ENCODE peak calls at places on chromosomes 5 and 9, in four cellular contexts. One of them, this sample, is unnamed. For H3K36me3 and H3K27me3, the result is how much of the 10 kb centered on the place peaks cover.

GRCh38 chr5:60541980-60542379 is 158.0 kb downstream of the DEPDC1B start:
- DNase-seq in HCT116: no peak
- DNase-seq in GM23248: peak
- DNase-seq in stomach: no peak
- DNase-seq in this sample: no peak

GRCh38 chr9:13412323-13412722 is 132.8 kb upstream of the MPDZ start:
- DNase-seq in HCT116: no peak
- DNase-seq in GM23248: peak
- DNase-seq in stomach: no peak
- DNase-seq in this sample: no peak

GRCh38 chr9:92140074-92140753 is 25.0 kb upstream of the SPTLC1 start:
- DNase-seq in HCT116: peak
- DNase-seq in GM23248: peak
- DNase-seq in stomach: peak
- DNase-seq in this sample: peak

GRCh38 chr5:43332401-43332800 is 19.2 kb upstream of the HMGCS1 start:
- DNase-seq in HCT116: no peak
- DNase-seq in GM23248: peak
- DNase-seq in stomach: no peak
- DNase-seq in this sample: no peak

GRCh38 chr9:116395409-116396037 is 241.9 kb downstream of the PAPPA start:
- DNase-seq in HCT116: no peak
- DNase-seq in GM23248: no peak
- DNase-seq in stomach: no peak
- DNase-seq in this sample: no peak

GRCh38 chr5:168432903-168433302 is 53.4 kb upstream of the RARS1 start:
- DNase-seq in HCT116: no peak
- DNase-seq in GM23248: no peak
- DNase-seq in stomach: no peak
- DNase-seq in this sample: no peak

GRCh38 chr5:94361161-94361560 is 257.2 kb downstream of the KIAA0825 start:
- DNase-seq in HCT116: no peak
- DNase-seq in GM23248: peak
- DNase-seq in stomach: no peak
- DNase-seq in this sample: no peak

GRCh38 chr5:73826301-73826700 is 200.3 kb downstream of the ARHGEF28 start:
- DNase-seq in HCT116: no peak
- DNase-seq in GM23248: peak
- DNase-seq in stomach: no peak
- DNase-seq in this sample: no peak

GRCh38 chr5:17448877-17449276 is 49.2 kb upstream of the TAF11L2 start:
- DNase-seq in HCT116: no peak
- DNase-seq in GM23248: peak
- DNase-seq in stomach: no peak
- DNase-seq in this sample: no peak

GRCh38 chr5:90983148-90983547 is 400.0 kb downstream of the ARRDC3 start:
- DNase-seq in HCT116: no peak
- DNase-seq in GM23248: peak
- DNase-seq in stomach: no peak
- DNase-seq in this sample: no peak

GRCh38 chr5:132010645-132011560 is 555 bp downstream of the ACSL6 start:
- DNase-seq in HCT116: no peak
- DNase-seq in GM23248: no peak
- DNase-seq in stomach: peak
- DNase-seq in this sample: peak

GRCh38 chr9:88949961-88950340 is 41.3 kb upstream of the S1PR3 start:
- DNase-seq in HCT116: no peak
- DNase-seq in GM23248: peak
- DNase-seq in stomach: no peak
- DNase-seq in this sample: no peak

GRCh38 chr5:43540746-43541145 is 16.1 kb downstream of the PAIP1 start:
- DNase-seq in HCT116: no peak
- DNase-seq in GM23248: no peak
- DNase-seq in stomach: no peak
- DNase-seq in this sample: no peak

GRCh38 chr5:172565455-172565854 is 75.6 kb upstream of the NEURL1B start:
- DNase-seq in HCT116: no peak
- DNase-seq in GM23248: no peak
- DNase-seq in stomach: no peak
- DNase-seq in this sample: no peak

GRCh38 chr5:107149243-107149642 is 521.5 kb downstream of the EFNA5 start:
- DNase-seq in HCT116: no peak
- DNase-seq in GM23248: no peak
- DNase-seq in stomach: no peak
- DNase-seq in this sample: no peak

GRCh38 chr5:3349704-3350565 is 245.7 kb upstream of the IRX1 start:
- DNase-seq in HCT116: no peak
- DNase-seq in GM23248: no peak
- DNase-seq in stomach: peak
- DNase-seq in this sample: no peak

GRCh38 chr5:122354293-122354692 is 42.3 kb downstream of the SNCAIP start:
- DNase-seq in HCT116: no peak
- DNase-seq in GM23248: no peak
- DNase-seq in stomach: no peak
- DNase-seq in this sample: peak

GRCh38 chr5:112995764-112996618 is 19.4 kb downstream of the DCP2 start:
- DNase-seq in HCT116: peak
- DNase-seq in GM23248: peak
- DNase-seq in stomach: peak
- DNase-seq in this sample: peak

GRCh38 chr5:176447538-176447981 is 625 bp upstream of the FAF2 start:
- DNase-seq in HCT116: no peak
- DNase-seq in GM23248: no peak
- DNase-seq in stomach: no peak
- DNase-seq in this sample: no peak

GRCh38 chr5:81825237-81825636 is 74.3 kb upstream of the SSBP2 start:
- DNase-seq in HCT116: no peak
- DNase-seq in GM23248: peak
- DNase-seq in stomach: peak
- DNase-seq in this sample: no peak

DNA sequence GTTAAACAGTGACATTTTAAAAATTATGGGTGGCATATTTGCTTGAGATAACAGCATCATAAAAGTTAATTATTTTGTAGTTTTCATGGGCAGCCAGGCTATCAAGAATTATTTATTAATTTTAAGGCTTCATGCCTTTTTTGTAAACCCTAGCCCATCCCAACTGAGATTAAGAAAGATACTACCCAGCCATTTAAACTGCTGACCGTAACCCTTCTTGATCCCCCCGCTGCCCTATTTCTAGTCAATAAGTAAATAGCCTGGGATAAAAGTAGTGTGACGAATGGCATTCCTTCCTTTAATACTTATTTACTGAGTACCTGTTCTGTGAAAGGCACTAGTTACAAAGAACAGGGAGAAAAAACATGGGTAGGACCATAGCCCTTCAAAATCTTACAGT is 88.3 kb downstream of the DROSHA start:
- DNase-seq in HCT116: no peak
- DNase-seq in GM23248: no peak
- DNase-seq in stomach: no peak
- DNase-seq in this sample: no peak
- H3K36me3 ChIP-seq in HCT116: under half
- H3K36me3 ChIP-seq in GM23248: under half
- H3K36me3 ChIP-seq in stomach: under half
- H3K36me3 ChIP-seq in this sample: under half

DNA sequence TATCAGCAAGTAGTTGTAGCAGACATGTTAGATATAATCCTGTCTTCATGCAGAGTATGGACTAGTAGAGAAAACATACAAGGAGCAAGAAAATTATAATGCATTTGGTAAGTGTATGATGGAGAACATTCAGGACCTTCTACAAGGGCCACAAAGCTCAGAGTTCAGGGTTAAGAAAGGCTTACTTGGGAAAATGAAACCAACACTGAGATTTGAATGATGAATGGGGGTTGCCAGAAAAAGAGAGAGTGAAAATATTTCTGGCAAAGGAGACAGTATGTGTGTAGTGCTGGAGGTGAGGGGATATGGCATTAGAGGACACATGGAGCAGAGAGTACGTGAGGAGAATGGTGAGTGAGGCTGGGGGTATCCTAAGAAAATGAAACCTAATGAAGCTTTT is 169.8 kb upstream of the STK32A start:
- DNase-seq in HCT116: no peak
- DNase-seq in GM23248: no peak
- DNase-seq in stomach: no peak
- DNase-seq in this sample: no peak
- H3K4me3 ChIP-seq in HCT116: no peak
- H3K4me3 ChIP-seq in GM23248: no peak
- H3K4me3 ChIP-seq in stomach: no peak
- H3K4me3 ChIP-seq in this sample: no peak

DNA sequence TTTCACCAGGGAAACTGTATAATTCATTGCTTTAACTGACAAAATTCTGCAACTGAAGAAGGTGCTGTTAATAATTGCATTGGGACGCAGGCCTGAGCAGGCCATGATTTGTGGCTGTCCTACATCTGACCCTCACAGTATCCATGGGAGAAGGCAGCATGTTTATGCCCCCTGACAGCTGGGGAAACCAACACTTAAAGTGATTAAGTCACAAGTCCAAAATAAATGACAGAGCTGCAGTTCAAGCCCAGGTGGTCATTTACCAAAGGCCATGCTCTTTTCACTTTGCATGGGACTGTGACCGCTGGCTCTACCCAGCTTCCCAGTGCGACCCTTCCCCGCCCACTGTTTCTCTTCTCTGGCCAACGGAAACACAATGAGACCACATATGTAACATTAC is 30.5 kb upstream of the KCNMB1 start:
- DNase-seq in HCT116: no peak
- DNase-seq in GM23248: no peak
- DNase-seq in stomach: no peak
- DNase-seq in this sample: no peak
- H3K27me3 ChIP-seq in HCT116: under half
- H3K27me3 ChIP-seq in GM23248: half or more
- H3K27me3 ChIP-seq in stomach: under half
- H3K27me3 ChIP-seq in this sample: under half

DNA sequence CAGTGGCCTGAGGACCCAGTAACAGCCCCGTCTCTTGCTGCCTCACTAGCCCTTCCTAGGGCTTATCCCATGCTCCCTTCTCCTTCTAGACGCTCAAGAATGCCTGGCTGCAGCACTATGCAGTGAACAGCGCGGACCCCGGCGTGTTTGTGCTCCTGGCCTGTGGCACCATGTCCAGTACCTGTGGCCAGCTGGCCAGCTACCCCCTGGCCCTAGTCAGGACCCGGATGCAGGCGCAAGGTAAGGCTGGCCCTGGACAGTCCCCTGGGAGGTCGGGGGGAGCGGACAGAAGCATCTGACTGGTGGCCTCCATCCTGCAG is 20.6 kb downstream of the PTGES2 start:
- DNase-seq in HCT116: no peak
- DNase-seq in GM23248: no peak
- DNase-seq in stomach: no peak
- DNase-seq in this sample: peak
- H3K36me3 ChIP-seq in HCT116: under half
- H3K36me3 ChIP-seq in GM23248: under half
- H3K36me3 ChIP-seq in stomach: half or more
- H3K36me3 ChIP-seq in this sample: under half

GRCh38 chr9:18976368-18977238 is 56.4 kb downstream of the SAXO1 start:
- DNase-seq in HCT116: no peak
- DNase-seq in GM23248: peak
- DNase-seq in stomach: peak
- DNase-seq in this sample: no peak
- H3K4me3 ChIP-seq in HCT116: no peak
- H3K4me3 ChIP-seq in GM23248: peak
- H3K4me3 ChIP-seq in stomach: no peak
- H3K4me3 ChIP-seq in this sample: no peak

DNA sequence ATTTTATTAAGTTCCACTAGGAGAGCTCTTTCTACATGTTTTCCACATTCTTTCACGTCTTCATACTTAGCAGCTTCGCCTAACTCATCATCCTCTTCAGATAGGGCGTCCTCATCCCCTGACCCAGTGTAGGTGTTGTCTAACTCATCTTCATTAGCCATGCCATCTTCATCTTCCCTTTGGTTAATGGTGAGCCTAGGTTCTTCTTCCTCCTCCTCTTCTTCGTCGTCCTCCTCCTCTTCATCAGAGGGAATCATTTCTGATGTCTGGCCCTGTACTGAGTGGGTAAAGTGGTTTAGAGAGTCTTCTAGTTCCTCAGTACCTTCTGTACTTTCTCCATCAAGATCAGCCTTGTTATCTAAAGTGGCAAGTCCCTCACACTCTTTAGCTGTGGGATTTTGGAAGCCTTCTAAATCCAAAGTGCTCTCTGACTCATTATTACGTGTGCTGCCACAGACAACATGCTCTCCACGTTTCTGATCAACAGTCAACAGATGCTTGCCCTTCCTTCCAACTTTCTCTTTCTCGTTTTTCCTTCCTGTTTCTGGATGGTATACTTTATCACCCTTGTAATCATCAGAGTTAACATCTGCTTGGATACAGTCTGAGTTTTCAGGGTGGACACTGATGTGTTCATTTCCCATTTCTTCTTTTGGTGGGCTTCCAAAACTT is 31.1 kb downstream of the TUT7 start:
- DNase-seq in HCT116: no peak
- DNase-seq in GM23248: peak
- DNase-seq in stomach: no peak
- DNase-seq in this sample: no peak
- H3K27me3 ChIP-seq in HCT116: under half
- H3K27me3 ChIP-seq in GM23248: under half
- H3K27me3 ChIP-seq in stomach: under half
- H3K27me3 ChIP-seq in this sample: under half

GRCh38 chr9:133051966-133052539 is 9.7 kb upstream of the CEL start:
- DNase-seq in HCT116: no peak
- DNase-seq in GM23248: no peak
- DNase-seq in stomach: no peak
- DNase-seq in this sample: peak

GRCh38 chr9:133050142-133050541 is 11.6 kb upstream of the CEL start:
- DNase-seq in HCT116: no peak
- DNase-seq in GM23248: no peak
- DNase-seq in stomach: no peak
- DNase-seq in this sample: no peak

GRCh38 chr9:133049043-133049442 is 12.7 kb upstream of the CEL start:
- DNase-seq in HCT116: no peak
- DNase-seq in GM23248: no peak
- DNase-seq in stomach: no peak
- DNase-seq in this sample: no peak

GRCh38 chr9:133051281-133051900 is 10.4 kb upstream of the CEL start:
- DNase-seq in HCT116: no peak
- DNase-seq in GM23248: no peak
- DNase-seq in stomach: no peak
- DNase-seq in this sample: peak

DNA sequence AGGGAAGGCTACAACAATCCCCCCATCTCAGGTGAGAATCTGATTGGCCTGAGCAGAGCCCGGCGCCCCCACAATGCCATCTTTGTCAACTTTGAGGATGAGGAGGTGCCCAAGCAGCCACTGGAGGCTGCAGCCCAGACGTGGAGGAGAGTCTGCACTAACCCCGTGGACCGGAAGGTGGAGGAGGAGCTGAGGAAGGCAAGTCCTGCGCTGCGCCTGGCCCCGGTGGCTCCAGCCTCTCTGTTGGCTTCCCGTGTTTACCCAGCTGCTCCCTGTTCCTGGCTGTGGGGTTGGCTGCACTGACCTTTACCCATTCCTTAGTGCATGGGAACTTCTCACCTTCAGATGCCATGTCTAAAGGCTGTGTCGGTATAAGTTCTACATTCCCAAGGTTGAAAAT is 11.0 kb upstream of the CEL start:
- DNase-seq in HCT116: no peak
- DNase-seq in GM23248: no peak
- DNase-seq in stomach: peak
- DNase-seq in this sample: peak
- H3K36me3 ChIP-seq in HCT116: under half
- H3K36me3 ChIP-seq in GM23248: under half
- H3K36me3 ChIP-seq in stomach: half or more
- H3K36me3 ChIP-seq in this sample: under half

GRCh38 chr5:133053463-133053862 is 1.6 kb downstream of the HSPA4 start:
- DNase-seq in HCT116: no peak
- DNase-seq in GM23248: no peak
- DNase-seq in stomach: no peak
- DNase-seq in this sample: no peak
- H3K4me3 ChIP-seq in HCT116: peak
- H3K4me3 ChIP-seq in GM23248: peak
- H3K4me3 ChIP-seq in stomach: peak
- H3K4me3 ChIP-seq in this sample: peak